ENCODE peak calls at places on chromosomes 3 and 15, in six cellular contexts. K, B, E, H, R and S are unnamed samples.
A peak's percentile ranks its signal among the peaks of the same experiment; 100 is the strongest.

GRCh38 chr15:84889313-84889990 is 5.0 kb downstream of the SLC28A1 start:
- DNase-seq in B (no peak), R (no peak), E (no peak), K (no peak), H (no peak), S (no peak)

GRCh38 chr3:117146571-117146970 is 437.0 kb downstream of the TUSC7 start:
- DNase-seq in K (no peak), E (no peak), R (no peak), B (no peak), H (no peak), S (no peak)

GRCh38 chr3:99895706-99896441 is 78.2 kb downstream of the CMSS1 start:
- DNase-seq in E (no peak), H (no peak), B (peak; percentile 100), R (no peak), K (peak; percentile 84), S (no peak)

GRCh38 chr3:84292113-84292512 is 666.7 kb upstream of the CADM2 start:
- DNase-seq in B (no peak), R (no peak), K (no peak), E (no peak), H (no peak), S (no peak)

GRCh38 chr3:118968111-118968510 is 66.5 kb downstream of the IGSF11 start:
- DNase-seq in B (no peak), E (no peak), H (no peak), R (no peak), K (no peak), S (no peak)

GRCh38 chr3:150384517-150385212 is 23.4 kb upstream of the TSC22D2 start:
- DNase-seq in R (peak; percentile 26), K (peak; percentile 17), H (peak; percentile 17), E (no peak), B (no peak), S (no peak)

GRCh38 chr15:37094542-37095196 is 5.7 kb downstream of the MEIS2 start:
- DNase-seq in H (no peak), E (no peak), K (peak; percentile 62), R (no peak), B (peak; percentile 15), S (no peak)

GRCh38 chr3:189868061-189868460 is 236.9 kb downstream of the TP63 start:
- DNase-seq in R (no peak), E (no peak), H (no peak), K (no peak), B (no peak), S (no peak)

GRCh38 chr15:49063402-49064280 is 17.4 kb upstream of the SECISBP2L start:
- DNase-seq in H (no peak), K (no peak), E (no peak), B (no peak), R (no peak), S (no peak)

GRCh38 chr3:178112134-178112533 is 424.1 kb upstream of the KCNMB2 start:
- DNase-seq in H (no peak), K (no peak), B (no peak), R (no peak), E (no peak), S (no peak)

GRCh38 chr3:195271859-195272243 is 892 bp upstream of the XXYLT1 start:
- DNase-seq in E (no peak), H (no peak), B (no peak), R (no peak), K (peak; percentile 48), S (no peak)

GRCh38 chr15:29734917-29735572 is 87.2 kb downstream of the TJP1 start:
- DNase-seq in B (no peak), H (no peak), K (peak; percentile 81), R (no peak), E (no peak), S (no peak)

GRCh38 chr3:130395916-130396315 is 50.4 kb downstream of the COL6A5 start:
- DNase-seq in H (no peak), R (no peak), B (peak; percentile 30), K (peak; percentile 64), E (no peak), S (no peak)

GRCh38 chr3:177827517-177828249 is 630.4 kb upstream of the TBL1XR1 start:
- DNase-seq in H (no peak), K (peak; percentile 95), E (no peak), R (no peak), B (peak; percentile 90), S (no peak)

GRCh38 chr3:116291141-116291540 is 154.1 kb downstream of the LSAMP start:
- DNase-seq in E (no peak), H (no peak), K (no peak), R (no peak), B (no peak), S (no peak)

GRCh38 chr3:153137626-153138025 is 24.4 kb upstream of the RAP2B start:
- DNase-seq in H (no peak), R (no peak), K (no peak), E (no peak), B (no peak), S (no peak)

GRCh38 chr3:141125351-141125750 is 74.2 kb downstream of the SPSB4 start:
- DNase-seq in B (no peak), R (no peak), E (no peak), K (no peak), H (no peak), S (no peak)

GRCh38 chr3:35664460-35664919 is 25.2 kb downstream of the ARPP21 start:
- DNase-seq in E (no peak), R (no peak), B (no peak), K (no peak), H (peak; percentile 84), S (peak; percentile 71)